ENCODE peak calls at places on chromosome 1, in ten cellular contexts. X is transverse colon; Y is fibroblast of lung; D is CD8-positive, alpha-beta T cell; P is cardiac fibroblast; B is mucosa of descending colon; O is uterus; F is SJSA1; G is IMR-90; C is epithelial cell of esophagus. N is an unnamed sample.

GRCh38 chr1:224496826-224497225 is 62.2 kb upstream of the WDR26 start:
- DNase-seq in P (no peak), C (no peak), G (no peak), X (no peak), F (no peak), D (no peak), Y (no peak), B (no peak), O (no peak), N (no peak)

GRCh38 chr1:177710973-177711372 is 258.9 kb downstream of the SEC16B start:
- DNase-seq in X (no peak), C (no peak), F (no peak), Y (no peak), P (no peak), G (no peak), D (no peak), O (no peak), B (no peak), N (no peak)

GRCh38 chr1:244049969-244050834 is 881 bp upstream of the ZBTB18 start:
- DNase-seq in B (peak; percentile 40), G (no peak), O (no peak), F (no peak), D (no peak), Y (no peak), C (no peak), P (peak; percentile 9), X (peak; percentile 25), N (peak; percentile 34)

GRCh38 chr1:89929467-89930063 is 65.3 kb upstream of the ZNF326 start:
- DNase-seq in G (no peak), Y (no peak), P (no peak), C (no peak), X (no peak), D (no peak), B (no peak), O (no peak), F (no peak), N (no peak)

GRCh38 chr1:98077691-98078090 is 156.9 kb upstream of the DPYD start:
- DNase-seq in G (peak; percentile 70), D (no peak), Y (peak; percentile 44), C (no peak), F (no peak), B (no peak), P (no peak), O (no peak), X (no peak), N (no peak)

GRCh38 chr1:196651079-196651478 is 764 bp upstream of the CFH start:
- DNase-seq in Y (no peak), C (no peak), O (no peak), X (no peak), D (no peak), P (no peak), G (no peak), F (no peak), B (no peak), N (no peak)

GRCh38 chr1:87370519-87370918 is 41.8 kb downstream of the LMO4 start:
- DNase-seq in D (no peak), Y (no peak), O (no peak), P (no peak), G (no peak), B (no peak), C (peak; percentile 24), X (no peak), F (no peak), N (no peak)

GRCh38 chr1:223189903-223190724 is 47.1 kb upstream of the TLR5 start:
- DNase-seq in P (peak; percentile 47), O (no peak), D (peak; percentile 44), Y (peak; percentile 89), B (no peak), F (peak; percentile 86), G (peak; percentile 31), C (peak; percentile 62), X (no peak), N (peak; percentile 13)

GRCh38 chr1:180233191-180234011 is 3.3 kb downstream of the LHX4 start:
- DNase-seq in B (no peak), C (no peak), P (no peak), F (no peak), Y (no peak), O (no peak), G (no peak), X (no peak), D (no peak), N (no peak)

GRCh38 chr1:180236698-180237509 is 6.8 kb downstream of the LHX4 start:
- DNase-seq in B (no peak), X (no peak), D (no peak), F (no peak), Y (no peak), C (no peak), G (no peak), P (no peak), O (no peak), N (no peak)

GRCh38 chr1:180234369-180235076 is 4.5 kb downstream of the LHX4 start:
- DNase-seq in C (no peak), B (peak; percentile 52), X (peak; percentile 59), D (no peak), O (no peak), F (no peak), P (no peak), Y (no peak), G (no peak), N (no peak)

GRCh38 chr1:180235502-180236239 is 5.6 kb downstream of the LHX4 start:
- DNase-seq in P (no peak), D (no peak), B (no peak), G (no peak), Y (no peak), O (no peak), X (no peak), F (no peak), C (no peak), N (no peak)

GRCh38 chr1:180235077-180235501 is 5.0 kb downstream of the LHX4 start:
- DNase-seq in P (no peak), O (no peak), C (no peak), F (no peak), Y (no peak), G (no peak), B (no peak), D (no peak), X (no peak), N (no peak)
- H3K4me3 ChIP-seq in P (no peak overlapping the region), O (no peak overlapping the region), C (no peak overlapping the region), F (no peak overlapping the region), Y (no peak overlapping the region), G (no peak overlapping the region), B (no peak overlapping the region), D (no peak overlapping the region), X (peak overlapping the region; percentile 2), N (no peak overlapping the region)

GRCh38 chr1:229262239-229262638 is 8.7 kb upstream of the RAB4A start:
- DNase-seq in B (no peak), C (no peak), Y (no peak), D (no peak), P (no peak), F (no peak), O (no peak), X (no peak), G (no peak), N (no peak)

GRCh38 chr1:229258031-229258850 is 12.7 kb upstream of the RAB4A start:
- DNase-seq in Y (peak; percentile 42), B (peak; percentile 86), D (peak; percentile 53), P (peak; percentile 81), G (peak; percentile 72), C (peak; percentile 76), F (peak; percentile 52), O (peak; percentile 65), X (peak; percentile 68), N (peak; percentile 65)

GRCh38 chr1:229254910-229255541 is 15.9 kb upstream of the RAB4A start:
- DNase-seq in O (no peak), F (peak; percentile 24), Y (no peak), C (peak; percentile 53), B (no peak), X (no peak), G (no peak), P (peak; percentile 29), D (no peak), N (peak; percentile 73)

GRCh38 chr1:229260297-229260696 is 10.6 kb upstream of the RAB4A start:
- DNase-seq in C (no peak), G (no peak), O (no peak), D (no peak), F (no peak), X (no peak), Y (no peak), P (no peak), B (no peak), N (no peak)

DNA sequence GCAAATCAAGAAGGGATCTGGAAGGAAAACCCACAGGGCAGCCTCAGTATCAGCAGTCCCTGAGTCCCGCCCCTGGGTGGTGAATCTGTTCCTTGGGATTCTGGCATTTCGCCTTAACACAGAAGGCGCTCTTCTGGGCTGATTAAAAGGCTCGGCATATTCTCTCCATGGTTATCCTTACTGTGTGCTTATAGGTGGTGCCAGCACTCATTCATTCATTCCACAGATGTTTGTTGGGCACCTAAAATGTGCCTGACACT is 12.1 kb upstream of the RAB4A start:
- DNase-seq in O (no peak), D (no peak), Y (no peak), F (no peak), C (no peak), X (no peak), P (no peak), B (no peak), G (no peak), N (no peak)
- H3K4me3 ChIP-seq in O (no peak overlapping the region), D (no peak overlapping the region), Y (no peak overlapping the region), F (no peak overlapping the region), C (no peak overlapping the region), X (no peak overlapping the region), P (no peak overlapping the region), B (no peak overlapping the region), G (no peak overlapping the region), N (no peak overlapping the region)

GRCh38 chr1:162463021-162463420 is 34.6 kb upstream of the UHMK1 start:
- DNase-seq in X (no peak), F (no peak), O (no peak), C (no peak), B (no peak), D (no peak), P (no peak), Y (peak; percentile 13), G (no peak), N (no peak)

GRCh38 chr1:162456324-162456723 is 41.3 kb upstream of the UHMK1 start:
- DNase-seq in F (no peak), O (no peak), C (no peak), D (no peak), P (no peak), B (no peak), Y (no peak), X (no peak), G (no peak), N (no peak)

GRCh38 chr1:162458206-162458605 is 39.4 kb upstream of the UHMK1 start:
- DNase-seq in O (no peak), G (no peak), D (no peak), Y (peak; percentile 32), X (no peak), F (no peak), P (no peak), C (no peak), B (no peak), N (no peak)
- H3K4me3 ChIP-seq in O (no peak overlapping the region), G (no peak overlapping the region), D (no peak overlapping the region), Y (no peak overlapping the region), X (no peak overlapping the region), F (no peak overlapping the region), P (no peak overlapping the region), C (no peak overlapping the region), B (no peak overlapping the region), N (no peak overlapping the region)

DNA sequence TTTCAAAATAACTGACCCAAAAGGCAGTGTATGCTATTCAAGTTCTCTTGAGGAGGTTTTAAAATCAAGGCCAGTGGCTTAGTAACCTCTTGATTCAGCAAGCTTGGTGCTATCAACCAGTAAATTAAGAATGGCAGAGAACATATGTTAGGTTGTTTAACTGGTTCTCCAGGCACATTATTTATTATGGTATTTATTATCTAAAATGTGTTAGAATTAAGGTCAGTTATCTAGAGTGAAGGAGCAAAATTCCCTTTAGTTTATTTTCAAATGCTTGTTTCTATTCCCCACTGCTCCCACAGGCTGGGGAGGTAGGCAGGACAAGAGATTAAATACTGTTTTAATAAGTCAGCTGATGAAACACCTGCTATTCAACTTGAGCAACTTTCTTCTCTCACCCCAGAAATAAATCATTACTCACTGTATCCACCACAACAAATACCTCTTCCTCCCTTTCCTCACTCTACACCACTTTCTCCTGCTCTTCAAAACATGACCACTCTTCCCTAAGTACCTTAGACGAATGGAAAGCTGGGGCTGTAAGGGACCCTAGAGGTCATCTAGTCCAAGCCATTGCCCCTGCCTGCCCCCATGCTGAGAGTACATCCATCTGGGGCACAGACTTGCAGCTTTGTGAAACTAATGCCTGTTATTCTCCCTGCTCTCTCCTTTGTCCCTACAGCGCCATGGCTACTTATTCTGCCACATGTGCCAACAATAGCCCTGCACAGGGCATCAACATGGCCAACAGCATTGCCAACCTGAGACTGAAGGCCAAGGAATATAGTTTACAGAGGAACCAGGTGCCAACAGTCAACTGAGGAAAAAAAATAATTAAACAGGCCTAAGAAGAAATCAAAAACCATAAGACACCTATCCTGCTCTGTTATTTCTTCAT is 71.7 kb downstream of the PRRX1 start:
- DNase-seq in P (no peak), O (no peak), B (no peak), F (no peak), Y (no peak), G (no peak), D (no peak), C (peak; percentile 9), X (no peak), N (no peak)
- H3K4me3 ChIP-seq in P (no peak overlapping the region), O (no peak overlapping the region), B (no peak overlapping the region), F (no peak overlapping the region), Y (no peak overlapping the region), G (no peak overlapping the region), D (no peak overlapping the region), C (no peak overlapping the region), X (no peak overlapping the region), N (no peak overlapping the region)

N was measured in naive thymus-derived CD4-positive, alpha-beta T cell.